ENCODE peak calls at places on chromosomes 13 and 19, in six cellular contexts. X is WERI-Rb-1, W is T-helper 17 cell, I is tibial artery, G is osteoblast, O is colonic mucosa. F is an unnamed sample. For H3K9me3, the result is how much of the 10 kb centered on the place peaks cover.

GRCh38 chr19:7294571-7295212 is 478 bp upstream of the INSR start:
- DNase-seq in O (peak), I (peak), W (no peak), X (peak), G (no peak), F (peak)

GRCh38 chr13:44230736-44231135 is 142.9 kb upstream of the SERP2 start:
- DNase-seq in W (no peak), O (no peak), I (no peak), G (no peak), X (no peak), F (no peak)

GRCh38 chr13:63696055-63696454 is 2280.4 kb upstream of the PCDH20 start:
- DNase-seq in X (no peak), O (no peak), W (no peak), G (no peak), I (no peak), F (no peak)

GRCh38 chr19:45153339-45154063 is 7.3 kb downstream of the NKPD1 start:
- DNase-seq in I (no peak), X (no peak), O (peak), W (peak), G (peak), F (no peak)

GRCh38 chr19:4068058-4068966 is 1.6 kb upstream of the ZBTB7A start:
- DNase-seq in G (no peak), X (peak), I (no peak), O (peak), W (no peak), F (no peak)

GRCh38 chr13:64551755-64552154 is 2678.4 kb downstream of the PCDH9 start:
- DNase-seq in X (no peak), I (no peak), W (no peak), O (no peak), G (no peak), F (no peak)

GRCh38 chr19:51012661-51013190 is 6.8 kb downstream of the KLK10 start:
- DNase-seq in W (no peak), X (no peak), O (no peak), I (no peak), G (peak), F (no peak)

GRCh38 chr19:7373862-7374261 is 25.1 kb downstream of the ARHGEF18 start:
- DNase-seq in G (no peak), O (no peak), X (no peak), I (no peak), W (no peak), F (no peak)

GRCh38 chr19:2761876-2762782 is 20.9 kb downstream of the SGTA start:
- DNase-seq in O (no peak), G (peak), I (no peak), X (no peak), W (no peak), F (no peak)

GRCh38 chr19:2475018-2475701 is 767 bp upstream of the GADD45B start:
- DNase-seq in W (peak), O (peak), X (no peak), I (peak), G (peak), F (peak)

GRCh38 chr13:37132211-37132610 is 26.7 kb upstream of the CSNK1A1L start:
- DNase-seq in O (no peak), I (no peak), X (no peak), W (no peak), G (no peak), F (no peak)

GRCh38 chr13:92500192-92500591 is 726.4 kb upstream of the GPC6 start:
- DNase-seq in W (no peak), G (no peak), O (no peak), I (no peak), X (no peak), F (no peak)

GRCh38 chr19:1131718-1132552 is 28.1 kb downstream of the GPX4 start:
- DNase-seq in X (no peak), W (peak), O (peak), I (peak), G (peak), F (peak)

GRCh38 chr13:67069117-67069767 is 160.9 kb downstream of the PCDH9 start:
- DNase-seq in W (no peak), G (no peak), O (no peak), X (peak), I (no peak), F (no peak)

GRCh38 chr13:34172048-34172447 is 354.1 kb downstream of the RFC3 start:
- DNase-seq in O (no peak), I (no peak), X (no peak), G (no peak), W (no peak), F (no peak)

GRCh38 chr13:46648166-46648607 is 95.2 kb downstream of the LRCH1 start:
- DNase-seq in O (peak), G (no peak), X (peak), I (no peak), W (no peak), F (no peak)

GRCh38 chr13:74891610-74892009 is 590.4 kb downstream of the TBC1D4 start:
- DNase-seq in W (no peak), I (no peak), O (no peak), X (no peak), G (no peak), F (no peak)

GRCh38 chr19:35704218-35704617 is at the start of gene ZBTB32:
- DNase-seq in W (no peak), X (no peak), I (no peak), G (peak), O (peak), F (no peak)

GRCh38 chr13:34145061-34145460 is 327.1 kb downstream of the RFC3 start:
- DNase-seq in G (no peak), I (no peak), W (no peak), O (no peak), X (no peak), F (no peak)

GRCh38 chr19:292281-292884 is 1.2 kb upstream of the PLPP2 start:
- DNase-seq in W (no peak), I (no peak), G (peak), X (no peak), O (no peak), F (peak)

GRCh38 chr13:105213512-105213911 is 1322.0 kb downstream of the EFNB2 start:
- DNase-seq in I (no peak), X (no peak), G (no peak), W (no peak), O (no peak), F (no peak)

GRCh38 chr13:30743319-30744055 is 8.1 kb downstream of the ALOX5AP start:
- DNase-seq in G (peak), I (peak), W (no peak), X (no peak), O (peak), F (no peak)

GRCh38 chr19:19747357-19748220 is 14.7 kb upstream of the ZNF14 start:
- DNase-seq in O (no peak), W (no peak), I (no peak), G (peak), X (no peak), F (no peak)

GRCh38 chr13:112453874-112454647 is 77.9 kb downstream of the SPACA7 start:
- DNase-seq in G (peak), X (no peak), I (peak), W (no peak), O (peak), F (no peak)

GRCh38 chr19:18204394-18205179 is 745 bp upstream of the RAB3A start:
- DNase-seq in W (no peak), G (no peak), I (no peak), X (peak), O (peak), F (peak)

GRCh38 chr13:45328661-45329105 is 12.3 kb downstream of the TPT1 start:
- DNase-seq in W (no peak), G (peak), X (no peak), O (no peak), I (no peak), F (no peak)

GRCh38 chr19:22502766-22503165 is 80.6 kb upstream of the ZNF98 start:
- DNase-seq in W (no peak), G (no peak), X (no peak), I (no peak), O (no peak), F (no peak)

DNA sequence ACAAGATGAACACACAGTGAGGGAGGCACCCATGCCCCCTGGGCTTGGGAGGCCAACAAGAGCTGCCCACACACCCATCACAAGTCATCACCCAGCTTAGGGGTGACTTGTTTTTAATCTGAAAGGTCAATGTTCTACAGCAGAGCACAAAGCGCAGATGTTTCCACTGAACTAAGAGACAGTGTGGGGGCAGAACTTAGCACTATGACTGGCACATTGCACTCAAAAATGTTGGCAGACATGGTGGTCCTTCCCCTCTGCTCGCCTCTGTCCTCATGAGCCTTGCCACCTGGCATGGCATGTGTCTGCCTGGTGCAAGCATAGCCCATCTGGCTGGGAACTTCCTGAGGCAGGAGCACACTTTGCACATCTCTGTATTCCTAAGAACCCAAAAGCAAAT is 81.4 kb upstream of the ZNF98 start:
- DNase-seq in X (no peak), O (no peak), G (no peak), W (no peak), I (no peak), F (no peak)
- H3K9me3 ChIP-seq in X (under half), O (under half), G (under half), W (under half), I (half or more), F (under half)

GRCh38 chr19:14719162-14719561 is 29.3 kb downstream of the ZNF333 start:
- DNase-seq in O (no peak), W (no peak), X (no peak), I (no peak), G (no peak), F (no peak)
- H3K9me3 ChIP-seq in O (under half), W (under half), X (under half), I (half or more), G (half or more), F (under half)

DNA sequence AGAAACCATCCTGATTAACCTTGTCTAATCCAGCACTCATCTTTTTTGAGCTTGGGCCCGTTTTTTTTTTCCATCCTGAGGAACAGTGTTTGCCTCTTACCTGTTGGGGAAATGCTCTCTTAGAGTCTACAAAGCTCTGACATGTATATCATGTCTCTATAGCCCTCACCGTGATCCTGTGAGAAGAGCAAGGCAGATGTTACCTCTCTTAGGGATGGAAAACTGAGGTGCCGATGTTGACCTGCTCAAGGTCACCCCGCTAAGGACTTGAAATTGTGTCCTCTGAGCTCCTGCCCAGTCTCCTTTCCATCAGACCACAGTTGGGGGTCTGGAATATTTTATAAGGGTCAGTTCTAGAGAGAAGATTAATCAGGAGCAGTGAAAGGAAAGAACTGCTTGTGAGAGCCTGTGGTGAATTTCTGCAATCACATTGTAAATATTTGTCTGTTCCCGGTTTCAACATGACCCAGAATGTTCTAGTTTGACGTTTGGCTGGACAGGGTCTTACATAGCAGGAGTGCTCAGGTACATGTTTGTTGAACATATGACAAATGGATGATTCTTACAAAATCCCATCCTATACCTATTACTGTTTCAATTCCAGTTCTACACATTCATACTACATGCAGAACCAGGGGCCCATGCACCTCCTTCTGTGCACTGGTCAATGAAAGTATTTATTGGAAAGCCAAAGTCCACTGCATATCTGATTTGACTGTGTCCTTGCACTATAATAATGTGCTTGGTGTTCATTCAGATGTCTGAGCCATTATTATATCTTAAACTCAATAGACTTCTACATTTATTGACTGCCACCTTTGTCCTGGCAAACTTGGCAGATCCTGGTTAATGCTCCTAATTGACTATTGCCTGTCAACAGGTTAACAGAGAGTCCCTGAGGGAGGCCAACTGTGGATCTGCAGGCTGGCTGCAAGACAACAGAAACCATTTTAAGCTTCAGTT is 12.1 kb downstream of the SLC25A15 start:
- DNase-seq in X (no peak), G (peak), O (no peak), I (no peak), W (no peak), F (no peak)
- H3K9me3 ChIP-seq in X (under half), G (under half), O (under half), I (under half), W (under half), F (under half)

DNA sequence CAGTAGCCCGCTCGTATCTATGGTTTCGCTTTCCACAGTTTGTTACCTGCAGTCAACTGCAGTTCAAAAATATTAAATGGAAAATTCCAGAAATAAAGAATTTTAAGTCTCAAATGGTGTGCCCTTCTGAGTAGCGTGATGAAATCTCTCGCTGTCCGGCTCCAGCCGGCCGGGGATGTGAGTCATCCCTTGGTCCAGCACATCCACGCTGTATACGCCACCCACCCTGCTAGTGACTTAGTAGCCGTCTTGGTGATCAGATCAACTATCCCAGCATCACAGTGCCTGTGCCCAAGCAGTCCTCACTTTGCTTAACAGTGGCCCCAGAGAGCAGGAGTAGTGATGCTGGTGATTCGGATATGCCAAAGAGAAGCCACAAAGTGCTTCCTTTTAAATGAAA is 40.0 kb downstream of the ZNF331 start:
- DNase-seq in I (peak), X (no peak), W (no peak), G (no peak), O (no peak), F (no peak)
- H3K9me3 ChIP-seq in I (under half), X (under half), W (under half), G (under half), O (under half), F (under half)

DNA sequence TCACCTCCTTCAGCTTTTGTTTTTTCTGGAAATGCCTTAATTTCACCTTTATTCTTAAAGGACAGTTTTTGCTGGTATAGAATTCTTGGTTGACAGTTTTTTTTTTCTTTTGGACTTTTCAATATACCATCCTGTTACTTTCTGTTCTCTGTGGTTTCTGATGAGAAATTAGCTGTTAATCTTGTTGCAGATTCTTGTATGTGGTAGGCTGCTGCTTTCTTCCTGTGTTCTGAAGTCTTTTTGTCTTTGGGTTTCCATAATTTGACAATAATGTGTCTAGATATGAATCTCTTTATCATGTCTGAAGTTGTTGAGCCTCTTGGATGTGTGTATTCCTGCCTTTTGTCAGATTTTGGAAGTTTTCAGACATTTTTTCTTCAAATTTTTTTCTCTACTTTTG is 12.0 kb downstream of the ZNF283 start:
- DNase-seq in W (no peak), I (no peak), G (no peak), O (no peak), X (no peak), F (no peak)
- H3K9me3 ChIP-seq in W (under half), I (half or more), G (under half), O (under half), X (under half), F (half or more)

DNA sequence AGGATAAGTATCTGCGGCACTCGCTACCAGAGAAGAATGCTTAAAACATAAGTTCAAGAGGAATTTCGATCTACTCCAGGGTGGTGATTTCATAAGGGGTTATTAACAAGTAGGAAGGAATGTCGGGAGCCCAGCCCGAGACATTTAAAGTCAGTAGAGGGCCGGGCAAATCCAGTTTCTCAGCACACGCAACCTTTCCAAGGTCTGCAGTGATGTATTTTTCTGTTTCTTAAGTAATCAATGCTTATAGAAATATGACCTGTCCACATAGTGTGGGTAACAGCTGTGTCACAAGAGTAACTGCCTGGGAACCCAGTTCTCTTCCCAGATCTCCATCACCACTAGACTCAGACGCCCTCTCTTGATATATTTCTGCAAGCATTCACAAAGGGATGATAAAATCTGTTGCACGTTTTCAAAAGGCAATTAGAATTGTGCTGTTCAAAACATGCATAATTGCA is 525.9 kb downstream of the MYO16 start:
- DNase-seq in O (no peak), W (no peak), X (no peak), G (no peak), I (no peak), F (no peak)
- H3K9me3 ChIP-seq in O (under half), W (under half), X (under half), G (under half), I (under half), F (under half)

GRCh38 chr19:10575011-10575716 is 6.4 kb upstream of the CDKN2D start:
- DNase-seq in X (no peak), I (no peak), O (no peak), W (no peak), G (peak), F (no peak)
- H3K9me3 ChIP-seq in X (under half), I (under half), O (under half), W (under half), G (under half), F (under half)

GRCh38 chr13:69657676-69658075 is 449.9 kb upstream of the ATXN8OS start:
- DNase-seq in O (no peak), W (no peak), X (no peak), I (no peak), G (no peak), F (no peak)
- H3K9me3 ChIP-seq in O (under half), W (under half), X (under half), I (under half), G (under half), F (half or more)